ENCODE peak calls at places on chromosomes 12 and 14, in four cellular contexts. O is K562, Y is SK-N-SH, S is HepG2. J is an unnamed sample.
A peak's percentile ranks its signal among the peaks of the same experiment; 100 is the strongest.

GRCh38 chr12:78359530-78359929 is 505.0 kb upstream of the SYT1 start:
- DNase-seq in O (no peak), Y (no peak), S (no peak), J (no peak)

GRCh38 chr12:386651-387050 is 2.5 kb downstream of the KDM5A start:
- DNase-seq in S (no peak), Y (no peak), O (no peak), J (no peak)

GRCh38 chr14:81005540-81006228 is 50.3 kb downstream of the TSHR start:
- DNase-seq in S (no peak), O (peak; percentile 10), Y (no peak), J (no peak)

GRCh38 chr12:84480803-84481202 is 431.8 kb downstream of the SLC6A15 start:
- DNase-seq in O (no peak), S (no peak), Y (no peak), J (no peak)

GRCh38 chr14:80930836-80931389 is 10.6 kb downstream of the CEP128 start:
- DNase-seq in Y (no peak), O (no peak), S (no peak), J (no peak)

GRCh38 chr12:126912111-126912510 is 1354.9 kb upstream of the TMEM132C start:
- DNase-seq in S (no peak), Y (no peak), O (no peak), J (no peak)

GRCh38 chr12:92871121-92871520 is 58.0 kb downstream of the EEA1 start:
- DNase-seq in S (no peak), O (no peak), Y (no peak), J (no peak)

GRCh38 chr12:94145231-94145979 is 3.0 kb upstream of the PLXNC1 start:
- DNase-seq in S (no peak), O (peak; percentile 23), Y (peak; percentile 76), J (no peak)

GRCh38 chr12:80763874-80764273 is 47.2 kb downstream of the MYF5 start:
- DNase-seq in O (no peak), Y (peak; percentile 4), S (peak; percentile 52), J (no peak)

GRCh38 chr12:29148958-29149690 is at the start of gene FAR2:
- DNase-seq in Y (peak; percentile 85), O (peak; percentile 70), S (no peak), J (peak; percentile 58)

GRCh38 chr14:54881761-54882401 is 20.7 kb downstream of the GCH1 start:
- DNase-seq in S (no peak), O (no peak), Y (no peak), J (no peak)

GRCh38 chr14:73059326-73059725 is 992 bp downstream of the RBM25 start:
- DNase-seq in S (peak; percentile 10), Y (peak; percentile 43), O (no peak), J (no peak)

GRCh38 chr14:82009076-82009475 is 475.4 kb upstream of the SEL1L start:
- DNase-seq in Y (peak; percentile 7), O (peak; percentile 5), S (no peak), J (no peak)

GRCh38 chr12:102659200-102659911 is 179.0 kb upstream of the IGF1 start:
- DNase-seq in Y (no peak), S (no peak), O (no peak), J (no peak)

DNA sequence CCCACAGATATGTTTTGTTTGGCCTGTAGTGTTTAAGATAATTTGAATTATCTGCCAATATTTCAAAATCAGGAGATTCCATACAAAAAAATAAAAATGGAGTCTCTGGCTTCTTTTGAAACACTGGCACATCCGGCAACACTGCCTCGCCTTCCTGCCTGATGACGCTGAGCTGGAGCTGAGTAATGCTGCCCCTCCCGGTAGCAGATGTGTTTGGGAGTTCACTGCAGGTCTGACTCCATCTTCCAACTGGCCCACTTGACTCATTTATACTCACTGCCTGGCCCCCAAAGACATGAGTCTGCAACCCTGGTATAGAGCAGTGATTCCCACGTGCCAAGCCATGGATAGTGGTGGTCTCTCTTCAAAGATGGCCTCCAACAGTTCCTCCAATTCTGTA is 7.4 kb downstream of the CIT start:
- DNase-seq in S (no peak), O (no peak), Y (no peak), J (no peak)
- TF ChIP-seq FOXJ3 in S (no peak), O (no peak), Y (no peak), J (no peak)

GRCh38 chr12:119615518-119616475 is 22.2 kb downstream of the TMEM233 start:
- DNase-seq in Y (no peak), S (no peak), O (no peak), J (no peak)
- TF ChIP-seq FOXJ3 in Y (no peak), S (no peak), O (no peak), J (no peak)

GRCh38 chr14:97138801-97139200 is 341.6 kb downstream of the VRK1 start:
- DNase-seq in S (no peak), O (no peak), Y (no peak), J (no peak)
- TF ChIP-seq FOXJ3 in S (no peak), O (no peak), Y (no peak), J (no peak)

GRCh38 chr12:59444932-59445331 is 150.9 kb upstream of the SLC16A7 start:
- DNase-seq in O (no peak), Y (no peak), S (no peak), J (peak; percentile 15)
- TF ChIP-seq FOXJ3 in O (no peak), Y (no peak), S (no peak), J (no peak)

DNA sequence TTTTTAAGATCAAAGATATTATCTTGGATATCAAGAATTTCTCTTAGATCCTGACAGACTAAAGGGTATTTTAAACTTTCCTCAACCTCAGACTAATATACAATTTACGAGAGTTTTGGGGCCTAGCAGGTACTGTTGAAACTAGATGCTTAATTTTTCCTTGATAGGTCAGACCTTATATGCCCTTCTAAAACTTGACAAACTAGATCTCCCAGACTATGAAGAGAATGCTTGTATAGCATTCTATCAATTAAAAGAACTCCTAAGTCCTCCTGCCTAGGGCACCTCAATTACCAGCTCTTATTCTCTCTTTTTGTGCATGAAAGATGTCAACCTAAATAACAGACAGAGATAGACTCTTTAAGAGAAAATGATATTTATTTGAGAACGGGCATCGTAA is 60.4 kb upstream of the TRIM9 start:
- DNase-seq in S (no peak), Y (no peak), O (no peak), J (no peak)
- TF ChIP-seq FOXJ3 in S (no peak), Y (no peak), O (no peak), J (no peak)

DNA sequence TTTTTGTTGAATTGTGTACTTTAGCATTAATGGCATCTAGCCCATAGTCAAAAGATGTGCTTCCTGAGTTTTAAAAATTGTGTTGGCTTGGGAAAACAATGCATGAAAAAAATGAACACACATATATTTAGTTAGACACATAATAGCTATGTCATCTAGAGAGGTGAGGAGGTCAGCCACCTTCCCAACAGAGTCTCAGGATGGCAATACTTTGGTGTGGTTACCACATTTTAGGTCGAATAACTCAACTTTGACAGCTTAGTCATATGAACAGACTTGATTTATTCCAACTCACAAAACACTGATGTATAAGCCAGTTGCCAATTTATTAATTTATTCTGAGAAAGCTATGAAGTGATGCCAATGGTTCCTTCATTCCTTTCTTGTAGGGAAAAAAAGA is 114.0 kb downstream of the ETNK1 start:
- DNase-seq in O (no peak), S (no peak), Y (no peak), J (no peak)
- TF ChIP-seq FOXJ3 in O (no peak), S (no peak), Y (no peak), J (no peak)